ENCODE peak calls at places on chromosomes 7 and 10, in eight cellular contexts. I, P, X, Y, Q, M, H and Z are unnamed samples.

GRCh38 chr7:157470017-157470322 is 133.2 kb downstream of the DNAJB6 start:
- DNase-seq in I (no peak), P (no peak), X (no peak), Y (no peak), Q (no peak), M (no peak), H (no peak), Z (no peak)

GRCh38 chr7:123865517-123866117 is 20.6 kb downstream of the HYAL4 start:
- DNase-seq in I (peak; percentile 65), P (peak; percentile 66), X (peak; percentile 46), Y (peak; percentile 2), Q (peak; percentile 42), M (peak; percentile 61), H (no peak), Z (peak; percentile 79)

GRCh38 chr7:99975782-99976521 is at the start of gene AZGP1:
- DNase-seq in I (no peak), P (peak; percentile 21), X (no peak), Y (no peak), Q (no peak), M (no peak), H (no peak), Z (peak; percentile 38)

GRCh38 chr10:43221419-43222293 is 45.2 kb downstream of the RASGEF1A start:
- DNase-seq in I (no peak), P (no peak), X (peak; percentile 84), Y (no peak), Q (no peak), M (peak; percentile 16), H (peak; percentile 33), Z (no peak)

GRCh38 chr7:110600983-110601382 is 489.9 kb upstream of the LRRN3 start:
- DNase-seq in I (no peak), P (no peak), X (no peak), Y (no peak), Q (no peak), M (no peak), H (no peak), Z (no peak)

GRCh38 chr10:79066460-79067240 is 2.1 kb upstream of the ZMIZ1 start:
- DNase-seq in I (no peak), P (peak; percentile 59), X (peak; percentile 69), Y (peak; percentile 14), Q (no peak), M (peak; percentile 47), H (peak; percentile 62), Z (peak; percentile 46)

GRCh38 chr7:117871778-117872538 is 1.3 kb downstream of the CTTNBP2 start:
- DNase-seq in I (peak; percentile 56), P (peak; percentile 2), X (peak; percentile 69), Y (no peak), Q (no peak), M (no peak), H (peak; percentile 63), Z (peak; percentile 5)

GRCh38 chr7:43137811-43138210 is 25.4 kb downstream of the HECW1 start:
- DNase-seq in I (no peak), P (peak; percentile 56), X (no peak), Y (no peak), Q (no peak), M (no peak), H (no peak), Z (no peak)

GRCh38 chr10:101018600-101019439 is 12.1 kb downstream of the PDZD7 start:
- DNase-seq in I (peak; percentile 90), P (peak; percentile 93), X (peak; percentile 91), Y (peak; percentile 61), Q (peak; percentile 63), M (peak; percentile 93), H (peak; percentile 88), Z (peak; percentile 76)

GRCh38 chr7:146639291-146639690 is 522.7 kb downstream of the CNTNAP2 start:
- DNase-seq in I (no peak), P (no peak), X (no peak), Y (no peak), Q (no peak), M (no peak), H (no peak), Z (no peak)

GRCh38 chr10:52387744-52388143 is 73.7 kb downstream of the DKK1 start:
- DNase-seq in I (no peak), P (no peak), X (no peak), Y (no peak), Q (no peak), M (no peak), H (no peak), Z (peak; percentile 86)

GRCh38 chr7:155877167-155877566 is 64.9 kb upstream of the SHH start:
- DNase-seq in I (no peak), P (no peak), X (no peak), Y (no peak), Q (no peak), M (no peak), H (no peak), Z (no peak)

GRCh38 chr10:78524342-78524741 is 490.7 kb downstream of the RPS24 start:
- DNase-seq in I (no peak), P (no peak), X (no peak), Y (no peak), Q (no peak), M (no peak), H (no peak), Z (no peak)

GRCh38 chr10:5575482-5576153 is 50.9 kb downstream of the CALML3 start:
- DNase-seq in I (no peak), P (peak; percentile 87), X (no peak), Y (no peak), Q (no peak), M (no peak), H (no peak), Z (no peak)

GRCh38 chr7:97018775-97019535 is 5.7 kb downstream of the DLX5 start:
- DNase-seq in I (no peak), P (no peak), X (no peak), Y (no peak), Q (no peak), M (no peak), H (no peak), Z (no peak)

GRCh38 chr10:111319866-111320265 is 243.0 kb downstream of the ADRA2A start:
- DNase-seq in I (no peak), P (peak; percentile 17), X (no peak), Y (no peak), Q (no peak), M (no peak), H (no peak), Z (no peak)

GRCh38 chr7:130359276-130359857 is 14.8 kb downstream of the CPA5 start:
- DNase-seq in I (no peak), P (no peak), X (no peak), Y (no peak), Q (no peak), M (no peak), H (peak; percentile 15), Z (peak; percentile 97)

GRCh38 chr10:112126901-112127300 is 56.7 kb downstream of the GPAM start:
- DNase-seq in I (no peak), P (no peak), X (no peak), Y (no peak), Q (no peak), M (no peak), H (no peak), Z (no peak)